ENCODE peak calls at places on chromosomes 13 and 19, in five cellular contexts. One of them, this sample, is unnamed. For H3K36me3, the result is how much of the 10 kb centered on the place peaks cover.

GRCh38 chr13:74070065-74070464 is 64.1 kb downstream of the KLF12 start:
- DNase-seq in IMR-90: no peak
- DNase-seq in adrenal gland: no peak
- DNase-seq in DND-41: peak
- DNase-seq in fibroblast of lung: no peak
- DNase-seq in this sample: no peak

GRCh38 chr19:44818470-44818856 is 9.6 kb downstream of the BCAM start:
- DNase-seq in adrenal gland: no peak
- DNase-seq in IMR-90: no peak
- DNase-seq in DND-41: no peak
- DNase-seq in fibroblast of lung: no peak
- DNase-seq in this sample: no peak

GRCh38 chr19:14632286-14632685 is 42.4 kb downstream of the ADGRE3 start:
- DNase-seq in DND-41: peak
- DNase-seq in IMR-90: peak
- DNase-seq in adrenal gland: no peak
- DNase-seq in fibroblast of lung: no peak
- DNase-seq in this sample: no peak

GRCh38 chr19:38908854-38909253 is 3.1 kb downstream of the CCER2 start:
- DNase-seq in IMR-90: no peak
- DNase-seq in DND-41: no peak
- DNase-seq in fibroblast of lung: no peak
- DNase-seq in adrenal gland: no peak
- DNase-seq in this sample: no peak

GRCh38 chr13:87810391-87810801 is 139.2 kb downstream of the SLITRK5 start:
- DNase-seq in fibroblast of lung: no peak
- DNase-seq in IMR-90: no peak
- DNase-seq in adrenal gland: no peak
- DNase-seq in DND-41: no peak
- DNase-seq in this sample: peak

GRCh38 chr19:54253331-54254194 is 3.5 kb downstream of the LILRB5 start:
- DNase-seq in adrenal gland: no peak
- DNase-seq in IMR-90: no peak
- DNase-seq in DND-41: no peak
- DNase-seq in fibroblast of lung: no peak
- DNase-seq in this sample: no peak

GRCh38 chr19:18657590-18658365 is 20.9 kb downstream of the KLHL26 start:
- DNase-seq in adrenal gland: no peak
- DNase-seq in DND-41: no peak
- DNase-seq in IMR-90: peak
- DNase-seq in fibroblast of lung: peak
- DNase-seq in this sample: no peak

GRCh38 chr19:54430306-54431254 is 15.3 kb downstream of the TTYH1 start:
- DNase-seq in IMR-90: no peak
- DNase-seq in DND-41: peak
- DNase-seq in adrenal gland: no peak
- DNase-seq in fibroblast of lung: no peak
- DNase-seq in this sample: peak

GRCh38 chr19:6577410-6578125 is 13.4 kb downstream of the CD70 start:
- DNase-seq in IMR-90: no peak
- DNase-seq in adrenal gland: peak
- DNase-seq in fibroblast of lung: no peak
- DNase-seq in DND-41: peak
- DNase-seq in this sample: peak

GRCh38 chr19:31171936-31172335 is 177.3 kb downstream of the TSHZ3 start:
- DNase-seq in DND-41: no peak
- DNase-seq in adrenal gland: no peak
- DNase-seq in fibroblast of lung: no peak
- DNase-seq in IMR-90: no peak
- DNase-seq in this sample: no peak

GRCh38 chr19:45739498-45740439 is 6.5 kb downstream of the MEIOSIN start:
- DNase-seq in adrenal gland: no peak
- DNase-seq in IMR-90: no peak
- DNase-seq in fibroblast of lung: no peak
- DNase-seq in DND-41: no peak
- DNase-seq in this sample: no peak

GRCh38 chr19:40443131-40443929 is 805 bp downstream of the SERTAD3 start:
- DNase-seq in DND-41: peak
- DNase-seq in IMR-90: peak
- DNase-seq in fibroblast of lung: peak
- DNase-seq in adrenal gland: peak
- DNase-seq in this sample: peak

GRCh38 chr13:71051573-71051972 is 815.4 kb downstream of the DACH1 start:
- DNase-seq in fibroblast of lung: no peak
- DNase-seq in adrenal gland: no peak
- DNase-seq in IMR-90: no peak
- DNase-seq in DND-41: no peak
- DNase-seq in this sample: no peak

GRCh38 chr19:57771417-57771816 is 1.9 kb downstream of the ZNF586 start:
- DNase-seq in fibroblast of lung: no peak
- DNase-seq in adrenal gland: no peak
- DNase-seq in DND-41: no peak
- DNase-seq in IMR-90: no peak
- DNase-seq in this sample: no peak

DNA sequence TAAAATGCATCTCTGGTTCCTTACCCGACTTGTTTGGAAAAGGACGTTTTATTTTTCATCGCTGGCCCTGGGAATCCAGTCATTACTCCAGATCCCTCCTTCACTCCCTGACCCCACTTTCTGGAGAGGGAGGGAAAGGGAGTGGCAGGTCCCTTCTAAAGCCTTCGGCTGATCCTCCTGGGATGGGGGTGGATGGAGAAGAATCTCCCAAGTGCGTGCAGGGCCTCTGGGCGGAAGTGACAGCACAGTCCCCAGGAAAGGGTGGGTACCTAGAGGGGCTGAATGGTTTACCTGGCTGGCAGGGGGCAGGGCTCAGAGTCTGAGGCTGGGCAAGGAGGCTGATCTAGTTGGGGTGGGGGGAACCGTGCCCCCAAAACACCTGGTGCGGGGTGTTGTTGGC is 3.2 kb upstream of the ZNF628 start:
- DNase-seq in adrenal gland: no peak
- DNase-seq in fibroblast of lung: no peak
- DNase-seq in IMR-90: no peak
- DNase-seq in DND-41: no peak
- DNase-seq in this sample: no peak
- H3K4me3 ChIP-seq in adrenal gland: no peak
- H3K4me3 ChIP-seq in fibroblast of lung: no peak
- H3K4me3 ChIP-seq in IMR-90: no peak
- H3K4me3 ChIP-seq in DND-41: no peak
- H3K4me3 ChIP-seq in this sample: no peak

DNA sequence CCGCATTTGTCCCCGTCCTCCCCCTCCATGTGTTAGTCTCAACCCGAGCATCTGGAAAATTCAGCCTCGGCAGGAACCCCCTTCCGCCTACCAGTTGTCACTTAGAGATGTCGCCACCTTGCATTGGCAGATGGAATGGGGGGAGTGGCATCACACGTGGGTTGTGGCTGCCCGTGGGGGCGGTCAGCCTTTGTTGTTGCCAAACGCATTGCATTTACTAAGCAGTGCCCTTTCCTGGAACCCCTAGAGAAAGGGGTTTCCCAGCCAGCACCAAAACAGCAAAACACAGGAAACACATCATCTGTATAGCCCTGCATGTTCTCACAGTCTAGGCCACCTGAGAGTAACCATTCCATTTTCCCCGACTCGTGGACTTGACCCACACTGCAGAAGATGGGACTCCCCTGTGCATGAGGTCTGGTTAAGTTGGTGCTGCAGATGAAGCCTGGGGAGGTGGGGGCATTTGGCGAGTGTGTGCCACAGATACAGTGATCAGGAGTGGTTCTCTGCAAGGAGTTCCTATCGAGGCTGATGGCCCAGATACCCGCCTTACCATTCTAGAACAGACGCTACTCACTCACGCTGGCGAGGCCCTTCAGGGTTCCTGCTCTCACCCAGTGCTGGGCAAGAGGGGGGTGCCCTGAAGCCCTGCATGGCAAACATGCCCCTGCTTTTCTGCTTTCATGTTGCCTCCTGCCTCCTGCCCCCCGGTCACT is 38.3 kb downstream of the TMED1 start:
- DNase-seq in DND-41: no peak
- DNase-seq in IMR-90: no peak
- DNase-seq in adrenal gland: no peak
- DNase-seq in fibroblast of lung: no peak
- DNase-seq in this sample: no peak
- H3K36me3 ChIP-seq in DND-41: half or more
- H3K36me3 ChIP-seq in IMR-90: half or more
- H3K36me3 ChIP-seq in adrenal gland: under half
- H3K36me3 ChIP-seq in fibroblast of lung: under half
- H3K36me3 ChIP-seq in this sample: half or more

GRCh38 chr19:16191216-16191908 is 6.2 kb downstream of the FAM32A start:
- DNase-seq in adrenal gland: no peak
- DNase-seq in IMR-90: no peak
- DNase-seq in DND-41: no peak
- DNase-seq in fibroblast of lung: no peak
- DNase-seq in this sample: no peak
- TF ChIP-seq CTCF in adrenal gland: no peak
- TF ChIP-seq CTCF in IMR-90: no peak
- TF ChIP-seq CTCF in DND-41: no peak
- TF ChIP-seq CTCF in fibroblast of lung: no peak
- TF ChIP-seq CTCF in this sample: no peak

GRCh38 chr13:47337781-47338507 is 441.1 kb upstream of the HTR2A start:
- DNase-seq in adrenal gland: no peak
- DNase-seq in fibroblast of lung: peak
- DNase-seq in DND-41: no peak
- DNase-seq in IMR-90: peak
- DNase-seq in this sample: peak

GRCh38 chr13:47330031-47330430 is 433.2 kb upstream of the HTR2A start:
- DNase-seq in DND-41: no peak
- DNase-seq in fibroblast of lung: no peak
- DNase-seq in adrenal gland: no peak
- DNase-seq in IMR-90: no peak
- DNase-seq in this sample: no peak

GRCh38 chr13:47332149-47332548 is 435.3 kb upstream of the HTR2A start:
- DNase-seq in adrenal gland: no peak
- DNase-seq in IMR-90: peak
- DNase-seq in fibroblast of lung: peak
- DNase-seq in DND-41: no peak
- DNase-seq in this sample: no peak

GRCh38 chr13:47334173-47334572 is 437.3 kb upstream of the HTR2A start:
- DNase-seq in DND-41: no peak
- DNase-seq in fibroblast of lung: peak
- DNase-seq in adrenal gland: no peak
- DNase-seq in IMR-90: peak
- DNase-seq in this sample: no peak
- H3K4me3 ChIP-seq in DND-41: no peak
- H3K4me3 ChIP-seq in fibroblast of lung: no peak
- H3K4me3 ChIP-seq in adrenal gland: no peak
- H3K4me3 ChIP-seq in IMR-90: no peak
- H3K4me3 ChIP-seq in this sample: no peak

DNA sequence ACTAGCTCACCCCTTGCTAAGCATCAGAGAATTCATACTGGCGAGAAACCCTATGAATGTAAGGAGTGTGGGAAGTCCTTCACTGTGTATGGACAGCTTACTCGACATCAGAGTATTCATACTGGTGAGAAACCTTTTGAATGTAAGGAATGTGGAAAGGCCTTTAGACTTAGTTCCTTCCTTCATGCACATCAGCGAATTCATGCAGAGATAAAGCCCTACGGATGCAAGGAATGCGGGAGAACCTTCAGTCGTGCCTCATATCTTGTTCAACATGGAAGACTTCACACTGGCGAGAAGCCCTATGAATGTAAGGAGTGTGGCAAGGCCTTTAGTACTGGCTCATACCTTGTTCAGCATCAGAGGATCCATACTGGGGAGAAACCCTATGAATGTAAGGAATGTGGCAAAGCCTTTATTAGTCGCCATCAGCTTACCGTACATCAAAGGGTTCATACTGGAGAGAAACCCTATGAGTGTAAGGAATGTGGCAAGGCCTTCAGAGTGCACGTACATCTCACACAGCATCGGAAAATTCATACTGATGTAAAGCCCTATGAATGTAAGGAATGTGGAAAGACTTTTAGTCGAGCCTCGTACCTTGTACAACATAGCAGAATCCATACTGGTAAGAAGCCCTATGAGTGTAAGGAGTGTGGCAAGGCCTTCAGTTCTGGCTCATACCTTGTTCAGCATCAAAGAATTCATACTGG is 17.3 kb downstream of the ZNF30 start:
- DNase-seq in adrenal gland: no peak
- DNase-seq in fibroblast of lung: no peak
- DNase-seq in DND-41: no peak
- DNase-seq in IMR-90: no peak
- DNase-seq in this sample: no peak
- H3K36me3 ChIP-seq in adrenal gland: under half
- H3K36me3 ChIP-seq in fibroblast of lung: under half
- H3K36me3 ChIP-seq in DND-41: under half
- H3K36me3 ChIP-seq in IMR-90: under half
- H3K36me3 ChIP-seq in this sample: half or more

DNA sequence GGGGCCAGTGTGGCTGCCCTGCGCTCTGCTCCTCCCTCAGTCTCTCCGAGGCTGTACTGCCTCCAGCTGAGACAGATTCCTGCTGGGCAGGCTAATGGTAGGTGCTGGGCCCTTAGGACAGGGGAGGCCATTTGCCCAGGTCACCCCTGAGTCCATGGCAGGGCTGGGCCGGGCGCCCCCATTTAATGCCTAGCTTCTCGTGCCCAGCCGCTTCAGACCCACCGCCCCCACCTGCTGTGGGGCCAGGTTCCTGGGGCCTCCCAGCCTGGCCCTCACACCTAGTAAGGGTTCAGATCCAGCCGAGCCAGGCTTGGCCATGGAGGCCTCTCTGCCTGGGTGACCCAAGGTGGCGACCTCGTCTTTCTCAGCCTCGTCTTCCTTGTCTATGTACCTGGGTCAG is 17.8 kb downstream of the PIAS4 start:
- DNase-seq in DND-41: no peak
- DNase-seq in IMR-90: no peak
- DNase-seq in fibroblast of lung: no peak
- DNase-seq in adrenal gland: no peak
- DNase-seq in this sample: no peak
- TF ChIP-seq CTCF in DND-41: no peak
- TF ChIP-seq CTCF in IMR-90: no peak
- TF ChIP-seq CTCF in fibroblast of lung: no peak
- TF ChIP-seq CTCF in adrenal gland: no peak
- TF ChIP-seq CTCF in this sample: no peak

GRCh38 chr19:11324748-11325389 is 14.6 kb downstream of the RAB3D start:
- DNase-seq in IMR-90: no peak
- DNase-seq in fibroblast of lung: no peak
- DNase-seq in adrenal gland: no peak
- DNase-seq in DND-41: peak
- DNase-seq in this sample: no peak
- H3K4me3 ChIP-seq in IMR-90: no peak
- H3K4me3 ChIP-seq in fibroblast of lung: no peak
- H3K4me3 ChIP-seq in adrenal gland: no peak
- H3K4me3 ChIP-seq in DND-41: no peak
- H3K4me3 ChIP-seq in this sample: no peak